ENCODE peak calls at places on chromosomes 5 and 9, in nine cellular contexts. K is neural crest cell, H is upper lobe of right lung, R is body of pancreas, M is germinal center, S is fibroblast of lung, L is NCI-H1092 treated with DMSO at 0.1 percent for 48 hours, N is COR-L47, W is lung microvascular endothelial cell. G is an unnamed sample.

GRCh38 chr5:180598316-180598701 is 7.0 kb upstream of the SCGB3A1 start:
- DNase-seq in K (no peak), H (peak), R (peak), M (no peak), S (no peak), L (no peak), N (no peak), W (no peak), G (no peak)

GRCh38 chr9:88753691-88754367 is 218.9 kb downstream of the NXNL2 start:
- DNase-seq in K (no peak), H (no peak), R (no peak), M (no peak), S (peak), L (no peak), N (no peak), W (peak), G (no peak)

GRCh38 chr9:8457814-8458213 is 658.2 kb upstream of the DMAC1 start:
- DNase-seq in K (no peak), H (no peak), R (no peak), M (no peak), S (no peak), L (no peak), N (no peak), W (no peak), G (no peak)

GRCh38 chr5:75260708-75261107 is 24.0 kb upstream of the ANKRD31 start:
- DNase-seq in K (no peak), H (no peak), R (no peak), M (no peak), S (no peak), L (no peak), N (no peak), W (no peak), G (no peak)

GRCh38 chr5:112878760-112879159 is 17.7 kb downstream of the SRP19 start:
- DNase-seq in K (no peak), H (no peak), R (no peak), M (no peak), S (no peak), L (no peak), N (no peak), W (no peak), G (no peak)

GRCh38 chr9:438066-438465 is 223.4 kb downstream of the DOCK8 start:
- DNase-seq in K (no peak), H (no peak), R (no peak), M (no peak), S (peak), L (no peak), N (no peak), W (no peak), G (peak)

GRCh38 chr9:90331826-90332575 is 310.6 kb downstream of the DIRAS2 start:
- DNase-seq in K (no peak), H (no peak), R (no peak), M (no peak), S (peak), L (no peak), N (no peak), W (no peak), G (peak)

GRCh38 chr5:164532226-164532937 is 1027.0 kb downstream of the MAT2B start:
- DNase-seq in K (no peak), H (no peak), R (no peak), M (no peak), S (peak), L (no peak), N (no peak), W (no peak), G (no peak)

GRCh38 chr5:123626051-123626450 is 114.1 kb downstream of the CSNK1G3 start:
- DNase-seq in K (no peak), H (no peak), R (no peak), M (no peak), S (no peak), L (no peak), N (no peak), W (no peak), G (no peak)

GRCh38 chr5:87242242-87242641 is 25.4 kb upstream of the RASA1 start:
- DNase-seq in K (no peak), H (no peak), R (no peak), M (no peak), S (no peak), L (no peak), N (no peak), W (no peak), G (no peak)

GRCh38 chr9:113687680-113688371 is 188.3 kb upstream of the ZNF618 start:
- DNase-seq in K (no peak), H (peak), R (no peak), M (no peak), S (no peak), L (peak), N (no peak), W (no peak), G (no peak)

G was measured in fibroblast of gingiva.